ENCODE peak calls at places on chromosomes 7 and 10, in five cellular contexts. E is astrocyte of the spinal cord; Z is stimulated activated CD8-positive, alpha-beta memory T cell treated with anti-CD3 and anti-CD28 coated beads, Interleukin-4, amount 100 ng/mL, for 48 hours; L is activated T-cell treated with anti-CD3 and anti-CD28 coated beads for 1 hour; B is left lung. G is an unnamed sample.
A peak's percentile ranks its signal among the peaks of the same experiment; 100 is the strongest.

GRCh38 chr10:77504196-77504869 is 133.3 kb downstream of the KCNMA1 start:
- DNase-seq in L (no peak), Z (no peak), B (no peak), E (peak; percentile 58), G (no peak)

GRCh38 chr7:6376820-6377219 is 70.9 kb downstream of the DAGLB start:
- DNase-seq in E (no peak), B (no peak), L (no peak), Z (no peak), G (no peak)

GRCh38 chr7:46291064-46291463 is 370.0 kb upstream of the IGFBP3 start:
- DNase-seq in L (no peak), Z (no peak), E (peak; percentile 45), B (no peak), G (no peak)

GRCh38 chr10:132508497-132509443 is 28.8 kb upstream of the INPP5A start:
- DNase-seq in Z (no peak), E (no peak), L (no peak), B (peak; percentile 67), G (no peak)

GRCh38 chr7:70566659-70567058 is 565.3 kb upstream of the GALNT17 start:
- DNase-seq in Z (no peak), B (no peak), L (no peak), E (no peak), G (no peak)

GRCh38 chr10:51918921-51919325 is 219.5 kb upstream of the CSTF2T start:
- DNase-seq in L (no peak), Z (no peak), B (no peak), E (no peak), G (no peak)

GRCh38 chr10:30454744-30455498 is 20.9 kb downstream of the MAP3K8 start:
- DNase-seq in L (no peak), B (no peak), Z (no peak), E (peak; percentile 85), G (no peak)

GRCh38 chr10:19979628-19980027 is 163.4 kb downstream of the PLXDC2 start:
- DNase-seq in B (no peak), L (no peak), Z (no peak), E (no peak), G (no peak)

GRCh38 chr7:95250591-95250990 is 73.7 kb downstream of the PON1 start:
- DNase-seq in E (no peak), B (no peak), L (no peak), Z (no peak), G (no peak)

GRCh38 chr7:5699467-5699866 is 82.0 kb downstream of the RNF216 start:
- DNase-seq in B (no peak), Z (no peak), E (peak; percentile 30), L (no peak), G (no peak)

GRCh38 chr10:93566435-93567276 is at the start of gene FFAR4:
- DNase-seq in B (peak; percentile 83), L (no peak), Z (no peak), E (no peak), G (no peak)

GRCh38 chr7:45715471-45716352 is 141.5 kb downstream of the ADCY1 start:
- DNase-seq in E (no peak), B (peak; percentile 57), L (no peak), Z (no peak), G (no peak)

GRCh38 chr10:103745264-103746247 is 109.8 kb downstream of the SH3PXD2A start:
- DNase-seq in B (peak; percentile 58), L (peak; percentile 37), Z (peak; percentile 71), E (peak; percentile 16), G (no peak)

GRCh38 chr10:83274088-83274487 is 865.2 kb upstream of the GHITM start:
- DNase-seq in Z (no peak), B (no peak), L (no peak), E (no peak), G (no peak)

GRCh38 chr10:75208177-75208576 is 2.4 kb upstream of the VDAC2 start:
- DNase-seq in E (peak; percentile 71), Z (no peak), L (no peak), B (no peak), G (no peak)

GRCh38 chr7:94440460-94441039 is 45.9 kb downstream of the COL1A2 start:
- DNase-seq in B (no peak), L (no peak), E (peak; percentile 53), Z (no peak), G (no peak)

GRCh38 chr10:74784462-74784861 is 41.9 kb upstream of the KAT6B start:
- DNase-seq in Z (no peak), L (no peak), E (no peak), B (no peak), G (no peak)

GRCh38 chr7:131538791-131539179 is 17.6 kb downstream of the PODXL start:
- DNase-seq in L (no peak), Z (no peak), E (no peak), B (no peak), G (no peak)

GRCh38 chr10:118835682-118836326 is 81.0 kb upstream of the CACUL1 start:
- DNase-seq in B (no peak), Z (no peak), E (no peak), L (no peak), G (no peak)

GRCh38 chr10:131418686-131419085 is 107.2 kb upstream of the TCERG1L start:
- DNase-seq in Z (no peak), B (no peak), E (no peak), L (no peak), G (no peak)

GRCh38 chr10:124717911-124718734 is 26.1 kb downstream of the FAM53B start:
- DNase-seq in L (peak; percentile 62), E (no peak), B (peak; percentile 62), Z (peak; percentile 80), G (peak; percentile 76)

GRCh38 chr10:30019468-30019867 is 39.9 kb downstream of the JCAD start:
- DNase-seq in B (no peak), Z (no peak), E (no peak), L (no peak), G (no peak)

GRCh38 chr10:1074748-1075358 is 18.7 kb downstream of the WDR37 start:
- DNase-seq in B (peak; percentile 86), Z (no peak), L (no peak), E (no peak), G (no peak)

GRCh38 chr7:55435466-55435865 is 70.3 kb downstream of the LANCL2 start:
- DNase-seq in E (no peak), Z (no peak), L (no peak), B (no peak), G (no peak)

GRCh38 chr7:151883872-151884271 is 7.0 kb upstream of the PRKAG2 start:
- DNase-seq in L (no peak), B (no peak), Z (no peak), E (no peak), G (no peak)

GRCh38 chr10:129626309-129626708 is 159.3 kb downstream of the MGMT start:
- DNase-seq in E (no peak), B (no peak), Z (no peak), L (no peak), G (no peak)

GRCh38 chr7:4645241-4645640 is 36.9 kb upstream of the FOXK1 start:
- DNase-seq in B (no peak), Z (no peak), L (no peak), E (peak; percentile 32), G (no peak)

GRCh38 chr7:75624134-75624832 is 114.5 kb downstream of the HIP1 start:
- DNase-seq in Z (no peak), L (no peak), E (peak; percentile 35), B (peak; percentile 88), G (no peak)

GRCh38 chr7:116212859-116213258 is 2.5 kb downstream of the TES start:
- DNase-seq in B (no peak), E (no peak), Z (no peak), L (no peak), G (no peak)

GRCh38 chr10:6148251-6148691 is 54.5 kb upstream of the PFKFB3 start:
- DNase-seq in B (peak; percentile 72), Z (no peak), E (no peak), L (no peak), G (no peak)

GRCh38 chr7:96921771-96922170 is 83.6 kb upstream of the DLX6 start:
- DNase-seq in E (no peak), B (no peak), Z (no peak), L (no peak), G (no peak)

GRCh38 chr7:82044497-82045080 is 274.7 kb upstream of the HGF start:
- DNase-seq in L (no peak), Z (peak; percentile 25), B (no peak), E (peak; percentile 64), G (no peak)

GRCh38 chr10:43120948-43121290 is 17.3 kb upstream of the CSGALNACT2 start:
- DNase-seq in L (peak; percentile 22), E (no peak), B (peak; percentile 81), Z (peak; percentile 77), G (peak; percentile 53)

GRCh38 chr10:68666280-68666760 is 54.7 kb upstream of the CCAR1 start:
- DNase-seq in L (no peak), B (no peak), E (peak; percentile 91), Z (no peak), G (no peak)

GRCh38 chr7:25854059-25854458 is 297.9 kb upstream of the NFE2L3 start:
- DNase-seq in B (no peak), E (no peak), L (no peak), Z (no peak), G (no peak)

GRCh38 chr10:46283217-46283944 is 3.4 kb upstream of the ANTXRL start:
- DNase-seq in B (no peak), Z (peak; percentile 24), E (no peak), L (no peak), G (no peak)

GRCh38 chr7:24427048-24427447 is 143.1 kb downstream of the NPY start:
- DNase-seq in E (no peak), Z (no peak), B (no peak), L (no peak), G (no peak)

GRCh38 chr10:77614778-77615625 is 22.6 kb downstream of the KCNMA1 start:
- DNase-seq in L (no peak), E (no peak), B (no peak), Z (no peak), G (no peak)

GRCh38 chr10:34010891-34011290 is 676.4 kb upstream of the NRP1 start:
- DNase-seq in Z (no peak), L (no peak), B (no peak), E (peak; percentile 31), G (no peak)

GRCh38 chr7:80847895-80848294 is 71.0 kb downstream of the SEMA3C start:
- DNase-seq in L (no peak), E (no peak), Z (no peak), B (no peak), G (no peak)